ENCODE peak calls at places on chromosomes 5 and 9, in ten cellular contexts. H is kidney, M is cardiac muscle cell, L is esophagus muscularis mucosa, D is tibial nerve, T is HCT116, Q is astrocyte, U is H1, R is prostate gland, V is hepatocyte. Z is an unnamed sample.
A peak's percentile ranks its signal among the peaks of the same experiment; 100 is the strongest.

GRCh38 chr5:54821445-54822330 is 163.7 kb downstream of the ESM1 start:
- DNase-seq in Q (no peak), U (no peak), R (no peak), H (no peak), D (no peak), T (no peak), M (no peak), V (no peak), L (no peak), Z (no peak)

GRCh38 chr9:35826071-35826701 is 2.3 kb downstream of the FAM221B start:
- DNase-seq in R (peak; percentile 49), V (peak; percentile 73), T (peak; percentile 44), D (peak; percentile 79), U (no peak), L (no peak), Q (peak; percentile 38), M (peak; percentile 80), H (no peak), Z (peak; percentile 66)

GRCh38 chr5:1685076-1685475 is 114.6 kb downstream of the MRPL36 start:
- DNase-seq in R (no peak), H (no peak), U (no peak), D (no peak), Q (no peak), M (no peak), T (no peak), L (peak; percentile 82), V (no peak), Z (no peak)

GRCh38 chr5:65151632-65152031 is 330.1 kb downstream of the ADAMTS6 start:
- DNase-seq in V (peak; percentile 54), D (peak; percentile 20), M (peak; percentile 49), H (no peak), U (no peak), Q (peak; percentile 22), R (no peak), T (no peak), L (no peak), Z (no peak)

GRCh38 chr5:170782438-170782837 is 1.1 kb upstream of the GABRP start:
- DNase-seq in Q (no peak), H (no peak), L (no peak), R (no peak), M (peak; percentile 4), U (no peak), D (peak; percentile 10), T (no peak), V (no peak), Z (no peak)

GRCh38 chr9:77514886-77515711 is 133.0 kb downstream of the GNA14 start:
- DNase-seq in M (peak; percentile 85), D (peak; percentile 10), R (no peak), Q (peak; percentile 90), H (no peak), V (no peak), U (no peak), T (no peak), L (peak; percentile 79), Z (no peak)

GRCh38 chr5:5140051-5141010 is at the start of gene ADAMTS16:
- DNase-seq in H (no peak), R (no peak), V (peak; percentile 48), M (no peak), D (no peak), L (no peak), T (no peak), U (no peak), Q (no peak), Z (no peak)

GRCh38 chr9:83965350-83966208 is 14.4 kb downstream of the HNRNPK start:
- DNase-seq in Q (no peak), M (peak; percentile 58), R (no peak), U (no peak), L (no peak), T (no peak), D (no peak), H (no peak), V (no peak), Z (no peak)

GRCh38 chr5:91110709-91111108 is 272.4 kb downstream of the ARRDC3 start:
- DNase-seq in M (no peak), L (no peak), U (no peak), R (no peak), Q (no peak), D (no peak), V (no peak), H (no peak), T (no peak), Z (no peak)

GRCh38 chr5:177131352-177131710 is 2.2 kb upstream of the NSD1 start:
- DNase-seq in M (no peak), V (no peak), D (no peak), R (no peak), L (no peak), T (no peak), H (peak; percentile 57), U (no peak), Q (no peak), Z (no peak)

GRCh38 chr9:134759001-134759607 is 117.5 kb downstream of the COL5A1 start:
- DNase-seq in D (no peak), U (no peak), L (no peak), T (no peak), H (no peak), Q (peak; percentile 59), V (no peak), R (no peak), M (no peak), Z (no peak)

GRCh38 chr5:149731617-149732400 is 1.7 kb downstream of the PPARGC1B start:
- DNase-seq in R (peak; percentile 89), T (peak; percentile 64), U (peak; percentile 68), H (peak; percentile 96), L (peak; percentile 97), Q (peak; percentile 74), M (peak; percentile 82), V (peak; percentile 85), D (peak; percentile 72), Z (peak; percentile 92)

GRCh38 chr5:149729150-149729549 is 960 bp upstream of the PPARGC1B start:
- DNase-seq in H (no peak), L (peak; percentile 31), T (no peak), M (no peak), R (no peak), Q (no peak), D (no peak), U (no peak), V (no peak), Z (no peak)

GRCh38 chr5:149732500-149733128 is 2.5 kb downstream of the PPARGC1B start:
- DNase-seq in V (peak; percentile 47), H (peak; percentile 82), R (peak; percentile 25), L (no peak), T (no peak), D (no peak), M (peak; percentile 35), U (no peak), Q (no peak), Z (peak; percentile 38)

GRCh38 chr5:149731332-149731616 is 1.2 kb downstream of the PPARGC1B start:
- DNase-seq in V (no peak), H (no peak), L (no peak), Q (no peak), M (no peak), D (no peak), U (no peak), R (no peak), T (no peak), Z (no peak)

DNA sequence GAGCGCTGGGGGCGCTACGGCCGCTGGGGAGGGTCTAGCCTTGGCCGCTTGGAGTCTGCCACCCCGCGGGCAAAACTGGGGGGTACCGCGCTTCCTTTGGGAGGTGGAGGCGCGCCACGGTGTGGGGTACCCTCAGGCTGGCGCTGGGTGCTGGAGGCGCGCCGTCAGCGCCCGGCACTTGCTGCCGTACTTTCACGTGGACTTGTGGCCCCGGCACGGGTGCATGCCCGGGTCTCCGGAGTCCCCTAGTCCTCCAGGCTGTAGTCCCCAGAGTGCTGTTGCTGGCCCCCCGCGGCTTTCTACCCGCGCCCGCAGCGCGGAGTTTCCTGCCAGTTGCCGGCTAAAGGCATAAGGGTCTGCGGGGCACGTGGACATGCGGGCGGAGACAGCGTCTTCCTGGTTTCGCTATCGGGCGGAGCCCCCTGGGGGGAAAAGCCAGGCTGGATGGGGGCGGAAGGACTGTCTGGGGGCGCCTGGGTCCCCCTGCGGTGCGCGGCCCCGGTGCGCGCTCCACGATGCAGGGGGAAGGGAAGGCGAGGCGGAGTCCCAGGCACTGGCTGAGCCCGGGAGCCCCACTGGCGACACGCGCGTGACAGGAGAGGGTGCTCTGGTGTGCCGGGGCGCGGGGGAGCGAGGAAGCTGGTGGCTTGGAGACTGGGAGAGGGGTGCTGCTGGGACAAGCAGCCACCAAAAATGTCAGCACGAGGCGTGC is 666 bp downstream of the PPARGC1B start:
- DNase-seq in R (peak; percentile 24), T (no peak), D (no peak), Q (peak; percentile 8), M (peak; percentile 30), H (peak; percentile 88), L (no peak), V (peak; percentile 58), U (no peak), Z (peak; percentile 65)
- H3K27ac ChIP-seq in R (peak overlapping the region; percentile 77), T (peak overlapping the region; percentile 79), D (peak overlapping the region; percentile 72), Q (no peak overlapping the region), M (peak overlapping the region; percentile 10), H (peak overlapping the region; percentile 72), L (peak overlapping the region; percentile 95), V (peak overlapping the region; percentile 38), U (no peak overlapping the region), Z (peak overlapping the region; percentile 91)

DNA sequence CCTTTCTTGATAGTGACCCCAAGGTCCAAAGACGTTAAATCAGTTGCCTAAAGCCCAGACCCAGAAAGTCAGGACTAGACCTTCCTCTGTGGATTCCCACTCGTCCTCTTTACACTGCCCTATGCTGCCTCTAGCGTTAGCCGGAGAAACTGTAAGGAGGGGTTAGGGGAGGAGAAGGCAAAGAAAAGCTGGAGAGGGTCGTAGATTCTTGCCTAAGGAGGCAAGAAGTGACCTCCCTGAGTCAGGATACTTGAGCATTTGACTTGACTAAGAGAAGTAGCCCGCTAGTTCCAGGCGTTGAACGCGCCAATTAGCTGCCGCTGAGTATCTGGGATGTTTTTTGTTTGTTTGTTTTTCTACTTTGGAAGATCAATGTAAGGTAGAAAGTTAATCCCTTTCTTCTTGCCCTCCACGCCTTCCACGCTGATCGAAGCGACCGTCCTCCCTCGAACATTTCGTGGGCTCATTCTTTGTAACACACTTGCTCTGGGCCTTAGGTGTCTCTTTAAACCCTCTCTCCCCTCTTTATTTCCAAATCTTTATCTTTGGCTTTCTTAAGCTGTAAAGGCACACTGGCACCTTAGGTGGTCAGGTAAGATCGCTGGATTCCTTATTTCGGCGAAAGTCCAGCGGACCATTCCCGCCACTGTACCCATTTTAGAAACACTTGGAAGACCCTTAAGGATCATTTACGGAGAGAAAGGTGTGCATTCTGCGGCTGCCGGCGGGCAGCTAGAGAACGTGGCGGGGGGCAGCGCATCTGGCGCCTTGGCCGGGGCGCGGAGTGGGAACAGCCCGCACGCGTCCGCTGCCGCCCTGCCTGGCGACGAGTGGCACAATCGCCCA is 5.1 kb upstream of the RGMB start:
- DNase-seq in V (peak; percentile 65), R (no peak), U (peak; percentile 70), D (peak; percentile 71), Q (peak; percentile 44), T (no peak), L (no peak), H (no peak), M (peak; percentile 71), Z (peak; percentile 63)
- H3K27ac ChIP-seq in V (no peak overlapping the region), R (peak overlapping the region; percentile 64), U (no peak overlapping the region), D (peak overlapping the region; percentile 85), Q (peak overlapping the region; percentile 84), T (peak overlapping the region; percentile 12), L (peak overlapping the region; percentile 94), H (no peak overlapping the region), M (no peak overlapping the region), Z (peak overlapping the region; percentile 81)

GRCh38 chr5:139475865-139476651 is 5.3 kb downstream of the SMIM33 start:
- DNase-seq in L (no peak), R (no peak), M (no peak), T (no peak), D (no peak), H (no peak), Q (no peak), V (no peak), U (no peak), Z (no peak)
- H3K27ac ChIP-seq in L (no peak overlapping the region), R (no peak overlapping the region), M (no peak overlapping the region), T (no peak overlapping the region), D (no peak overlapping the region), H (no peak overlapping the region), Q (no peak overlapping the region), V (no peak overlapping the region), U (no peak overlapping the region), Z (peak overlapping the region; percentile 100)

GRCh38 chr9:133117271-133118178 is 3.5 kb downstream of the RALGDS start:
- DNase-seq in T (no peak), V (no peak), R (peak; percentile 60), L (no peak), H (peak; percentile 77), Q (peak; percentile 48), M (peak; percentile 51), U (no peak), D (no peak), Z (no peak)
- H3K27ac ChIP-seq in T (no peak overlapping the region), V (peak overlapping the region; percentile 83), R (peak overlapping the region; percentile 85), L (no peak overlapping the region), H (no peak overlapping the region), Q (no peak overlapping the region), M (no peak overlapping the region), U (no peak overlapping the region), D (peak overlapping the region; percentile 75), Z (peak overlapping the region; percentile 93)